ENCODE peak calls at places on chromosome 1, in five cellular contexts. One of them, this sample, is unnamed.

GRCh38 chr1:113096493-113096892 is 23.5 kb downstream of the LRIG2 start:
- DNase-seq in Peyer's patch: no peak
- DNase-seq in substantia nigra: no peak
- DNase-seq in mammary epithelial cell: no peak
- DNase-seq in CD8-positive, alpha-beta memory T cell: no peak
- DNase-seq in this sample: no peak

GRCh38 chr1:82318921-82319320 is 518.2 kb downstream of the ADGRL2 start:
- DNase-seq in Peyer's patch: no peak
- DNase-seq in substantia nigra: no peak
- DNase-seq in mammary epithelial cell: no peak
- DNase-seq in CD8-positive, alpha-beta memory T cell: no peak
- DNase-seq in this sample: no peak

GRCh38 chr1:89809556-89809955 is 11.3 kb upstream of the LRRC8D start:
- DNase-seq in Peyer's patch: no peak
- DNase-seq in substantia nigra: no peak
- DNase-seq in mammary epithelial cell: peak
- DNase-seq in CD8-positive, alpha-beta memory T cell: no peak
- DNase-seq in this sample: no peak

GRCh38 chr1:46102769-46103476 is 29.5 kb downstream of the PIK3R3 start:
- DNase-seq in Peyer's patch: no peak
- DNase-seq in substantia nigra: no peak
- DNase-seq in mammary epithelial cell: peak
- DNase-seq in CD8-positive, alpha-beta memory T cell: no peak
- DNase-seq in this sample: no peak

GRCh38 chr1:168506204-168506819 is 37.5 kb downstream of the XCL2 start:
- DNase-seq in Peyer's patch: no peak
- DNase-seq in substantia nigra: no peak
- DNase-seq in mammary epithelial cell: peak
- DNase-seq in CD8-positive, alpha-beta memory T cell: no peak
- DNase-seq in this sample: no peak

GRCh38 chr1:158124034-158124433 is 56.7 kb upstream of the CD1D start:
- DNase-seq in Peyer's patch: no peak
- DNase-seq in substantia nigra: no peak
- DNase-seq in mammary epithelial cell: peak
- DNase-seq in CD8-positive, alpha-beta memory T cell: no peak
- DNase-seq in this sample: no peak

GRCh38 chr1:161122967-161123366 is 5.1 kb downstream of the NIT1 start:
- DNase-seq in Peyer's patch: no peak
- DNase-seq in substantia nigra: no peak
- DNase-seq in mammary epithelial cell: no peak
- DNase-seq in CD8-positive, alpha-beta memory T cell: no peak
- DNase-seq in this sample: no peak

GRCh38 chr1:228334954-228335353 is 71.7 kb downstream of the TRIM11 start:
- DNase-seq in Peyer's patch: no peak
- DNase-seq in substantia nigra: no peak
- DNase-seq in mammary epithelial cell: no peak
- DNase-seq in CD8-positive, alpha-beta memory T cell: no peak
- DNase-seq in this sample: no peak

GRCh38 chr1:168763031-168763430 is 34.0 kb upstream of the DPT start:
- DNase-seq in Peyer's patch: no peak
- DNase-seq in substantia nigra: no peak
- DNase-seq in mammary epithelial cell: peak
- DNase-seq in CD8-positive, alpha-beta memory T cell: no peak
- DNase-seq in this sample: no peak

GRCh38 chr1:9842781-9843575 is 19.2 kb upstream of the CLSTN1 start:
- DNase-seq in Peyer's patch: no peak
- DNase-seq in substantia nigra: no peak
- DNase-seq in mammary epithelial cell: no peak
- DNase-seq in CD8-positive, alpha-beta memory T cell: no peak
- DNase-seq in this sample: peak

GRCh38 chr1:29200905-29201594 is 19.4 kb upstream of the SRSF4 start:
- DNase-seq in Peyer's patch: no peak
- DNase-seq in substantia nigra: no peak
- DNase-seq in mammary epithelial cell: no peak
- DNase-seq in CD8-positive, alpha-beta memory T cell: no peak
- DNase-seq in this sample: no peak

GRCh38 chr1:70140343-70140742 is 65.0 kb downstream of the LRRC40 start:
- DNase-seq in Peyer's patch: no peak
- DNase-seq in substantia nigra: no peak
- DNase-seq in mammary epithelial cell: no peak
- DNase-seq in CD8-positive, alpha-beta memory T cell: no peak
- DNase-seq in this sample: no peak

GRCh38 chr1:38117444-38117887 is 70.9 kb upstream of the POU3F1 start:
- DNase-seq in Peyer's patch: no peak
- DNase-seq in substantia nigra: peak
- DNase-seq in mammary epithelial cell: peak
- DNase-seq in CD8-positive, alpha-beta memory T cell: no peak
- DNase-seq in this sample: no peak
- H3K27ac ChIP-seq in Peyer's patch: no peak
- H3K27ac ChIP-seq in substantia nigra: no peak
- H3K27ac ChIP-seq in mammary epithelial cell: peak
- H3K27ac ChIP-seq in CD8-positive, alpha-beta memory T cell: no peak
- H3K27ac ChIP-seq in this sample: no peak

GRCh38 chr1:35642472-35642955 is 1.2 kb upstream of the PSMB2 start:
- DNase-seq in Peyer's patch: no peak
- DNase-seq in substantia nigra: no peak
- DNase-seq in mammary epithelial cell: no peak
- DNase-seq in CD8-positive, alpha-beta memory T cell: peak
- DNase-seq in this sample: peak
- H3K27ac ChIP-seq in Peyer's patch: no peak
- H3K27ac ChIP-seq in substantia nigra: no peak
- H3K27ac ChIP-seq in mammary epithelial cell: peak
- H3K27ac ChIP-seq in CD8-positive, alpha-beta memory T cell: peak
- H3K27ac ChIP-seq in this sample: peak

GRCh38 chr1:109090415-109091195 is at the start of gene TMEM167B:
- DNase-seq in Peyer's patch: peak
- DNase-seq in substantia nigra: peak
- DNase-seq in mammary epithelial cell: peak
- DNase-seq in CD8-positive, alpha-beta memory T cell: peak
- DNase-seq in this sample: peak

GRCh38 chr1:109091196-109092193 is 931 bp downstream of the TMEM167B start:
- DNase-seq in Peyer's patch: no peak
- DNase-seq in substantia nigra: no peak
- DNase-seq in mammary epithelial cell: peak
- DNase-seq in CD8-positive, alpha-beta memory T cell: no peak
- DNase-seq in this sample: peak

GRCh38 chr1:109084563-109085517 is 5.7 kb upstream of the TMEM167B start:
- DNase-seq in Peyer's patch: no peak
- DNase-seq in substantia nigra: no peak
- DNase-seq in mammary epithelial cell: peak
- DNase-seq in CD8-positive, alpha-beta memory T cell: no peak
- DNase-seq in this sample: no peak

GRCh38 chr1:109094377-109094803 is 3.8 kb downstream of the TMEM167B start:
- DNase-seq in Peyer's patch: no peak
- DNase-seq in substantia nigra: no peak
- DNase-seq in mammary epithelial cell: no peak
- DNase-seq in CD8-positive, alpha-beta memory T cell: no peak
- DNase-seq in this sample: no peak

GRCh38 chr1:109089242-109090015 is 1.1 kb upstream of the TMEM167B start:
- DNase-seq in Peyer's patch: no peak
- DNase-seq in substantia nigra: peak
- DNase-seq in mammary epithelial cell: peak
- DNase-seq in CD8-positive, alpha-beta memory T cell: no peak
- DNase-seq in this sample: peak
- H3K27ac ChIP-seq in Peyer's patch: peak
- H3K27ac ChIP-seq in substantia nigra: peak
- H3K27ac ChIP-seq in mammary epithelial cell: peak
- H3K27ac ChIP-seq in CD8-positive, alpha-beta memory T cell: peak
- H3K27ac ChIP-seq in this sample: peak

DNA sequence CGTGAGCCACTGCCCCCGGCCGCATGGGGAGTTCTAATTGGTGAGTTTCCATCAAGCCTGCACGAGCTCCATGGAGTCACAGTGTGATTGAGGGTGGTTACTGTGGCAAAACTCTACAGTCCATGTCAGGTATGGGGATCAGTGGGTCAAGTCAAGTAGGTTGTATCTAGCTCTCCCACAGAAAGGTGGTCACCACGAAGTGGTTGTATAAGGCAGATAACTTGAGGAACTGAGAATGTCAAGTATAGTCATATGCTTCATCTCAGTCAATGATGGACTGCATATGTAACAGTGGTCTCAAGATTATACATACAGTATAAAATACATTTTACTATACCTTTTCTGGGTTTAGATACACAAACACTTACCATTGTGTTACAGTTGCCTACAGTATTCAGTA is 348.6 kb upstream of the ZP4 start:
- DNase-seq in Peyer's patch: no peak
- DNase-seq in substantia nigra: no peak
- DNase-seq in mammary epithelial cell: no peak
- DNase-seq in CD8-positive, alpha-beta memory T cell: no peak
- DNase-seq in this sample: no peak
- H3K27ac ChIP-seq in Peyer's patch: no peak
- H3K27ac ChIP-seq in substantia nigra: no peak
- H3K27ac ChIP-seq in mammary epithelial cell: no peak
- H3K27ac ChIP-seq in CD8-positive, alpha-beta memory T cell: no peak
- H3K27ac ChIP-seq in this sample: no peak

DNA sequence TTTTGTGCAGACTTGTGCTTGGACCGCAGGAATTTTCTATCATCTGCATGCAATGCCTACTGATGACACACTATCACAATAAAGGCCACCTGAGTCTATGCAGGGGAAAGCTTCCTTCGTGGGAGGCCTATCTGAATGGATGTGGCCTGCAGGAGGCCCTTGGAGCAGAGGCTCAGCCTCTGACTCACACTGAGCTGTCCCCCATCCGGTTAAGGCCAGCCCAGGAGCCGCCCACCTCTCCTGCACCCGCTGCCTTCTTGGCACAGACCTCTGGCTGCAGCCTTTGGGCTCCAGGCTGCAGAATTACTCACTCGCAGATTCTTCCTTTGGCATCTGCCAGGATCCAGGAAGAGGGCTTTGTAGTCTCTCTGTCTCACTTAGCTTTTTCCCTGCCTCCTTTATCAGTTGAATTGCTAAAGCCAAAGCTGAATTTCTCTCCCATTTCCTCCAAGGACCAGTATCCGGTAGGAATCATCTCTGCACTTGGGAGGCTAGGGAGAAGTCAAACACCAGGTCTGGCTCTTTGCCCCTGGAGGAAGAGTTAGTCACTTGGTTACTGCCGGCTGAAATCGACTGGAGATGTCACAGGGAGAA is 65.1 kb upstream of the JUN start:
- DNase-seq in Peyer's patch: no peak
- DNase-seq in substantia nigra: no peak
- DNase-seq in mammary epithelial cell: peak
- DNase-seq in CD8-positive, alpha-beta memory T cell: no peak
- DNase-seq in this sample: peak
- H3K27ac ChIP-seq in Peyer's patch: no peak
- H3K27ac ChIP-seq in substantia nigra: peak
- H3K27ac ChIP-seq in mammary epithelial cell: peak
- H3K27ac ChIP-seq in CD8-positive, alpha-beta memory T cell: no peak
- H3K27ac ChIP-seq in this sample: peak

DNA sequence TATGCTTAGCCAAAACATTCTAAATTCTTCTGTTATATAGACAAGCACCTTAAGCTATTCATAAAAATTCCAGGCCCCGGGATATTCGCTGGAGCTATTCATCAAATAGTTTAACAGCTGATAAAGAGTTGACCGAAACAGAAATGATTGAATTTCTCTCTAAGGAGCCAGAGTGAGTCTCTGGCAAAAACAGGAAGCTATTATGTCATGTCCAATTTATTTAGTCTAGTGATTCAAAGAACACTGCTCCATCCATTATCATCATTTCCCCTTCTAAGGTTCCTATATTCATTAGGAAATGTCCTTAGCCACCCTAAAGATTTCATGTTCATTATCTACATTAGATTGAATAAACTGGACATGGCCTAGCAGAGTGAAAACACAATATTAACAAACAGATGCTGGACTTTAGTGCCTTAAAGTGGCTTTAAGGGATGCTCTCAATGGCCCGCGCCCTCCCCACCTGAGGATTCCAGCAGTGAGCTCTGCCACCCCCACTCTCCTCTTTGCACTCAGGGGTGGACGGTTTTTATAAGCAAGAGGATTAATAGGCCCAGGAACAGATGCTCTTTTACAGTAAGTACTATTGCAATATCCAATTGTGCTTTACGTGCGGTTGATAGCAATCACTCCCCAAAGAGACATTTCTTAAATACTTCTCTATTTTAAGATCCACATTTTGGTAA is 122.1 kb upstream of the RGS1 start:
- DNase-seq in Peyer's patch: no peak
- DNase-seq in substantia nigra: no peak
- DNase-seq in mammary epithelial cell: no peak
- DNase-seq in CD8-positive, alpha-beta memory T cell: no peak
- DNase-seq in this sample: no peak
- H3K27ac ChIP-seq in Peyer's patch: no peak
- H3K27ac ChIP-seq in substantia nigra: no peak
- H3K27ac ChIP-seq in mammary epithelial cell: no peak
- H3K27ac ChIP-seq in CD8-positive, alpha-beta memory T cell: no peak
- H3K27ac ChIP-seq in this sample: no peak

GRCh38 chr1:156160744-156161181 is 7.4 kb downstream of the SEMA4A start:
- DNase-seq in Peyer's patch: peak
- DNase-seq in substantia nigra: peak
- DNase-seq in mammary epithelial cell: no peak
- DNase-seq in CD8-positive, alpha-beta memory T cell: peak
- DNase-seq in this sample: peak
- H3K27ac ChIP-seq in Peyer's patch: peak
- H3K27ac ChIP-seq in substantia nigra: peak
- H3K27ac ChIP-seq in mammary epithelial cell: no peak
- H3K27ac ChIP-seq in CD8-positive, alpha-beta memory T cell: no peak
- H3K27ac ChIP-seq in this sample: peak

GRCh38 chr1:116556289-116557006 is 14.4 kb downstream of the CD58 start:
- DNase-seq in Peyer's patch: peak
- DNase-seq in substantia nigra: no peak
- DNase-seq in mammary epithelial cell: peak
- DNase-seq in CD8-positive, alpha-beta memory T cell: no peak
- DNase-seq in this sample: peak
- H3K27ac ChIP-seq in Peyer's patch: no peak
- H3K27ac ChIP-seq in substantia nigra: no peak
- H3K27ac ChIP-seq in mammary epithelial cell: peak
- H3K27ac ChIP-seq in CD8-positive, alpha-beta memory T cell: peak
- H3K27ac ChIP-seq in this sample: peak

This sample was measured in colonic mucosa.